ENCODE peak calls at places on chromosomes 13 and 19, in nine cellular contexts. L is activated naive CD8-positive, alpha-beta T cell treated with anti-CD3 and anti-CD28 coated beads, Interleukin-2, amount 50 U/mL, for 24 hours; J is stimulated activated CD4-positive, alpha-beta T cell treated with anti-CD3 and anti-CD28 coated beads, TNF-alpha, amount 100 ng/mL, for 1 hour; N is neural crest cell; S is HFF-Myc; K is NB4; A is NCI-H748 treated with DMSO at 0.1 percent for 48 hours; Z is activated CD4-positive, alpha-beta T cell treated with anti-CD3 and anti-CD28 coated beads, Interleukin-2, amount 10 ng/mL, durations not matched to agents 7 days and 5 days; X is hippocampal formation. T is an unnamed sample.

GRCh38 chr19:1429750-1430149 is 8.4 kb upstream of the RPS15 start:
- DNase-seq in L (no peak), J (no peak), N (no peak), S (no peak), K (no peak), A (no peak), Z (no peak), X (no peak), T (no peak)

GRCh38 chr19:30455881-30456280 is 83.7 kb downstream of the ZNF536 start:
- DNase-seq in L (no peak), J (no peak), N (no peak), S (no peak), K (no peak), A (no peak), Z (no peak), X (no peak), T (no peak)

GRCh38 chr13:97944396-97945029 is 9.0 kb upstream of the IPO5 start:
- DNase-seq in L (no peak), J (no peak), N (no peak), S (no peak), K (no peak), A (no peak), Z (no peak), X (no peak), T (no peak)

GRCh38 chr19:15519433-15519976 is 11.2 kb downstream of the CYP4F22 start:
- DNase-seq in L (no peak), J (no peak), N (no peak), S (no peak), K (no peak), A (no peak), Z (no peak), X (no peak), T (no peak)

GRCh38 chr13:41614671-41615519 is 157.5 kb downstream of the RGCC start:
- DNase-seq in L (no peak), J (no peak), N (no peak), S (no peak), K (no peak), A (no peak), Z (no peak), X (no peak), T (no peak)

GRCh38 chr19:48858984-48859710 is 9.3 kb downstream of the PLEKHA4 start:
- DNase-seq in L (peak; percentile 83), J (no peak), N (no peak), S (no peak), K (peak; percentile 45), A (no peak), Z (peak; percentile 88), X (no peak), T (no peak)

GRCh38 chr13:86282450-86282849 is 483.2 kb upstream of the SLITRK6 start:
- DNase-seq in L (no peak), J (no peak), N (no peak), S (no peak), K (no peak), A (no peak), Z (no peak), X (no peak), T (no peak)

GRCh38 chr13:50800091-50800739 is 43.3 kb downstream of the DLEU7 start:
- DNase-seq in L (no peak), J (no peak), N (no peak), S (no peak), K (no peak), A (peak; percentile 83), Z (no peak), X (no peak), T (no peak)

GRCh38 chr13:49060698-49061387 is 85.1 kb downstream of the FNDC3A start:
- DNase-seq in L (no peak), J (no peak), N (no peak), S (no peak), K (no peak), A (no peak), Z (no peak), X (no peak), T (no peak)

GRCh38 chr13:102726430-102726829 is 31.6 kb upstream of the METTL21C start:
- DNase-seq in L (no peak), J (no peak), N (no peak), S (no peak), K (peak; percentile 32), A (no peak), Z (peak; percentile 26), X (no peak), T (no peak)

GRCh38 chr13:60482012-60482411 is 85.0 kb downstream of the TDRD3 start:
- DNase-seq in L (no peak), J (no peak), N (no peak), S (no peak), K (peak; percentile 10), A (no peak), Z (no peak), X (no peak), T (no peak)

T was measured in C1 segment of cervical spinal cord.